ENCODE peak calls at places on chromosomes 7 and 10, in seven cellular contexts. A is activated CD8-positive, alpha-beta T cell treated with anti-CD3 and anti-CD28 coated beads for 36 hours; W is renal cortical epithelial cell; B is GM12865; P is NCI-H460; X is WERI-Rb-1; F is T1000. J is an unnamed sample.

GRCh38 chr7:22548313-22548712 is 48.3 kb upstream of the STEAP1B start:
- DNase-seq in P (no peak), W (peak; percentile 50), B (no peak), X (no peak), A (no peak), F (no peak), J (no peak)

GRCh38 chr10:44195120-44196007 is 189.5 kb downstream of the CXCL12 start:
- DNase-seq in F (peak; percentile 56), P (no peak), B (no peak), X (no peak), A (no peak), W (peak; percentile 77), J (peak; percentile 7)

GRCh38 chr7:85974176-85974575 is 669.5 kb upstream of the GRM3 start:
- DNase-seq in F (no peak), W (no peak), P (no peak), B (no peak), X (no peak), A (no peak), J (no peak)

GRCh38 chr7:100689230-100690135 is 4.6 kb downstream of the GIGYF1 start:
- DNase-seq in B (no peak), P (no peak), X (no peak), A (no peak), F (no peak), W (no peak), J (no peak)

GRCh38 chr7:66443946-66444345 is 184.7 kb upstream of the KCTD7 start:
- DNase-seq in B (no peak), X (no peak), A (no peak), F (no peak), P (no peak), W (no peak), J (no peak)

GRCh38 chr10:83881647-83882046 is 257.7 kb upstream of the GHITM start:
- DNase-seq in B (no peak), X (peak; percentile 14), A (no peak), P (no peak), W (no peak), F (no peak), J (no peak)

GRCh38 chr7:114901771-114902170 is 20.1 kb upstream of the MDFIC start:
- DNase-seq in A (no peak), W (peak; percentile 40), F (no peak), P (no peak), B (no peak), X (no peak), J (no peak)

GRCh38 chr7:157253850-157254249 is 83.0 kb upstream of the DNAJB6 start:
- DNase-seq in X (no peak), A (no peak), W (no peak), F (no peak), B (no peak), P (peak; percentile 82), J (no peak)

GRCh38 chr7:22229148-22229547 is 127.8 kb downstream of the RAPGEF5 start:
- DNase-seq in A (no peak), B (no peak), X (no peak), P (no peak), W (no peak), F (no peak), J (no peak)

GRCh38 chr10:103618575-103619423 is 125.3 kb downstream of the NEURL1 start:
- DNase-seq in P (no peak), X (peak; percentile 79), F (no peak), W (no peak), A (no peak), B (no peak), J (no peak)

GRCh38 chr7:36515847-36516246 is 126.2 kb downstream of the ANLN start:
- DNase-seq in W (no peak), F (no peak), X (no peak), P (no peak), B (no peak), A (no peak), J (no peak)

GRCh38 chr10:72316386-72316700 is 38.4 kb downstream of the DNAJB12 start:
- DNase-seq in F (no peak), W (no peak), X (no peak), P (no peak), A (no peak), B (no peak), J (no peak)

GRCh38 chr7:155644178-155644970 is at the start of gene RBM33:
- DNase-seq in A (peak; percentile 85), P (peak; percentile 70), B (peak; percentile 93), X (peak; percentile 79), W (peak; percentile 79), F (peak; percentile 80), J (peak; percentile 82)

GRCh38 chr10:5632430-5632829 is 34.0 kb downstream of the ASB13 start:
- DNase-seq in F (no peak), W (peak; percentile 98), B (no peak), X (no peak), A (no peak), P (no peak), J (no peak)

GRCh38 chr7:115679976-115680375 is 350.6 kb downstream of the TFEC start:
- DNase-seq in P (peak; percentile 25), A (peak; percentile 12), X (peak; percentile 38), F (no peak), W (peak; percentile 63), B (peak; percentile 49), J (peak; percentile 19)

GRCh38 chr10:72796042-72796441 is 97.5 kb upstream of the OIT3 start:
- DNase-seq in W (peak; percentile 26), F (no peak), P (no peak), X (no peak), A (peak; percentile 11), B (no peak), J (no peak)

GRCh38 chr10:71613303-71613777 is 106.2 kb downstream of the C10orf105 start:
- DNase-seq in P (no peak), W (peak; percentile 15), X (no peak), F (no peak), B (no peak), A (no peak), J (no peak)

GRCh38 chr7:105806592-105807266 is 69.7 kb downstream of the ATXN7L1 start:
- DNase-seq in B (peak; percentile 84), F (no peak), A (peak; percentile 83), W (peak; percentile 72), X (no peak), P (no peak), J (no peak)

J was measured in DND-41.